ENCODE peak calls at places on chromosome 2, in ten cellular contexts. G is cardiac fibroblast; P is RPMI7951; H is activated CD4-positive, alpha-beta T cell treated with anti-CD3 and anti-CD28 coated beads for 36 hours; T is CD8-positive, alpha-beta memory T cell; I is small intestine; V is T1000; B is left ventricle myocardium inferior; W is CD8-positive, alpha-beta T cell; O is endothelial cell. Z is an unnamed sample.

GRCh38 chr2:71952572-71953188 is 195.0 kb downstream of the CYP26B1 start:
- DNase-seq in G (no peak), P (peak; percentile 84), H (no peak), T (no peak), I (no peak), V (no peak), B (no peak), W (no peak), O (no peak), Z (no peak)

GRCh38 chr2:45741451-45741850 is 90.0 kb downstream of the PRKCE start:
- DNase-seq in G (peak; percentile 49), P (no peak), H (no peak), T (no peak), I (no peak), V (no peak), B (peak; percentile 53), W (no peak), O (no peak), Z (no peak)

GRCh38 chr2:150555957-150556356 is 68.5 kb upstream of the RND3 start:
- DNase-seq in G (no peak), P (no peak), H (no peak), T (no peak), I (no peak), V (no peak), B (no peak), W (no peak), O (no peak), Z (no peak)

GRCh38 chr2:140348826-140349225 is 1568.6 kb upstream of the NXPH2 start:
- DNase-seq in G (no peak), P (no peak), H (no peak), T (no peak), I (no peak), V (no peak), B (no peak), W (no peak), O (no peak), Z (no peak)

GRCh38 chr2:106812377-106812776 is 73.6 kb downstream of the ST6GAL2 start:
- DNase-seq in G (peak; percentile 81), P (peak; percentile 31), H (no peak), T (no peak), I (no peak), V (no peak), B (no peak), W (no peak), O (no peak), Z (no peak)

GRCh38 chr2:9984217-9984739 is 32.8 kb downstream of the GRHL1 start:
- DNase-seq in G (peak; percentile 71), P (peak; percentile 56), H (peak; percentile 51), T (no peak), I (peak; percentile 45), V (no peak), B (no peak), W (peak; percentile 27), O (no peak), Z (peak; percentile 52)

GRCh38 chr2:212777020-212777491 is 238.5 kb upstream of the ERBB4 start:
- DNase-seq in G (peak; percentile 56), P (peak; percentile 43), H (no peak), T (no peak), I (peak; percentile 19), V (no peak), B (no peak), W (no peak), O (no peak), Z (peak; percentile 24)

GRCh38 chr2:134218928-134219707 is 34.8 kb upstream of the MGAT5 start:
- DNase-seq in G (no peak), P (peak; percentile 27), H (peak; percentile 61), T (peak; percentile 19), I (peak; percentile 87), V (no peak), B (no peak), W (peak; percentile 36), O (no peak), Z (peak; percentile 83)

GRCh38 chr2:187575081-187576067 is 21.1 kb upstream of the TFPI start:
- DNase-seq in G (peak; percentile 66), P (no peak), H (no peak), T (no peak), I (no peak), V (no peak), B (no peak), W (no peak), O (no peak), Z (no peak)